ENCODE peak calls at places on chromosomes 6 and 20, in eight cellular contexts. R is A549, Q is OCI-LY7, Y is colonic mucosa, F is adrenal gland, P is left ventricle myocardium inferior, C is MM.1S, G is RWPE1. O is an unnamed sample.

GRCh38 chr20:21241400-21241799 is 61.7 kb upstream of the XRN2 start:
- DNase-seq in R (no peak), Q (no peak), Y (no peak), F (no peak), P (no peak), C (no peak), G (no peak), O (no peak)

GRCh38 chr6:43492673-43493072 is 15.3 kb downstream of the TJAP1 start:
- DNase-seq in R (no peak), Q (no peak), Y (no peak), F (no peak), P (no peak), C (no peak), G (no peak), O (no peak)

GRCh38 chr20:1950836-1951235 is 43.0 kb downstream of the PDYN start:
- DNase-seq in R (no peak), Q (no peak), Y (no peak), F (peak), P (no peak), C (no peak), G (no peak), O (no peak)

GRCh38 chr20:2135018-2135417 is 33.4 kb downstream of the STK35 start:
- DNase-seq in R (no peak), Q (no peak), Y (no peak), F (no peak), P (no peak), C (no peak), G (no peak), O (no peak)

GRCh38 chr20:64041781-64042771 is 6.1 kb downstream of the C20orf204 start:
- DNase-seq in R (no peak), Q (peak), Y (no peak), F (no peak), P (no peak), C (no peak), G (no peak), O (no peak)

GRCh38 chr6:81166770-81167169 is 585.7 kb downstream of the TENT5A start:
- DNase-seq in R (no peak), Q (no peak), Y (no peak), F (no peak), P (no peak), C (no peak), G (no peak), O (no peak)

GRCh38 chr6:168383062-168383854 is 57.7 kb upstream of the SMOC2 start:
- DNase-seq in R (no peak), Q (no peak), Y (no peak), F (no peak), P (no peak), C (no peak), G (no peak), O (no peak)

GRCh38 chr6:134447883-134448387 is 130.0 kb upstream of the SGK1 start:
- DNase-seq in R (no peak), Q (no peak), Y (no peak), F (no peak), P (no peak), C (no peak), G (peak), O (no peak)

GRCh38 chr6:64335195-64335594 is 699.6 kb downstream of the PHF3 start:
- DNase-seq in R (no peak), Q (no peak), Y (no peak), F (no peak), P (no peak), C (no peak), G (no peak), O (no peak)

DNA sequence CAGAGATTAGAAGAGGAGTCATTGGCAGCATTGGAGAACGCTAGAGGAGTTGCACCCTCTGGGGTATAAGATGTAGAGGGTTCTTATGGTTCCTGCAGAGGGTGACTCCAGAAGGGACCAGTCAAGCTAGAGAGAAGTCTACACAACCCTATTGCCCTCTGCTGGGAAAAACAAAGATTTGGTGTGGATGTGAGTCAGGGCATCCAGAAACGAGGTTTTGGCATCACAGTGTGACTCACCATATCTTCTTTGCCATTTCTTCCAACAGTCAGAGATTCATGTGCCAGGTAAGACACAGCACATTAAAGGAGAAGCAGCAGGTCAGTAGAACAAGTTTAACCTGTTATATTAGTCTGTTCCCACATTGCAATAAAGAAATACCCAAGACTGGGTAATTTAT is 598.8 kb downstream of the MAFB start:
- DNase-seq in R (no peak), Q (no peak), Y (no peak), F (no peak), P (no peak), C (no peak), G (no peak), O (no peak)
- TF ChIP-seq CTCF in R (no peak), Q (no peak), Y (no peak), F (no peak), P (no peak), C (no peak), G (no peak), O (no peak)

GRCh38 chr6:132814716-132815570 is 574 bp downstream of the RPS12 start:
- DNase-seq in R (no peak), Q (peak), Y (no peak), F (peak), P (no peak), C (no peak), G (no peak), O (no peak)

GRCh38 chr6:132812756-132813172 is 1.6 kb upstream of the RPS12 start:
- DNase-seq in R (no peak), Q (no peak), Y (no peak), F (no peak), P (no peak), C (peak), G (no peak), O (no peak)

GRCh38 chr6:132811276-132811675 is 3.1 kb upstream of the RPS12 start:
- DNase-seq in R (no peak), Q (no peak), Y (no peak), F (no peak), P (no peak), C (no peak), G (no peak), O (peak)

GRCh38 chr6:132813173-132813856 is 1.1 kb upstream of the RPS12 start:
- DNase-seq in R (peak), Q (peak), Y (peak), F (peak), P (peak), C (peak), G (no peak), O (peak)

GRCh38 chr6:132812255-132812732 is 2.1 kb upstream of the RPS12 start:
- DNase-seq in R (no peak), Q (peak), Y (no peak), F (no peak), P (no peak), C (no peak), G (no peak), O (peak)
- H3K27ac ChIP-seq in R (peak), Q (peak), Y (peak), F (peak), P (peak), C (peak), G (no peak), O (peak)

GRCh38 chr6:139173172-139173571 is 38.3 kb downstream of the HECA start:
- DNase-seq in R (peak), Q (no peak), Y (no peak), F (no peak), P (no peak), C (no peak), G (no peak), O (no peak)
- TF ChIP-seq CTCF in R (no peak), Q (peak), Y (no peak), F (no peak), P (no peak), C (no peak), G (no peak), O (no peak)

DNA sequence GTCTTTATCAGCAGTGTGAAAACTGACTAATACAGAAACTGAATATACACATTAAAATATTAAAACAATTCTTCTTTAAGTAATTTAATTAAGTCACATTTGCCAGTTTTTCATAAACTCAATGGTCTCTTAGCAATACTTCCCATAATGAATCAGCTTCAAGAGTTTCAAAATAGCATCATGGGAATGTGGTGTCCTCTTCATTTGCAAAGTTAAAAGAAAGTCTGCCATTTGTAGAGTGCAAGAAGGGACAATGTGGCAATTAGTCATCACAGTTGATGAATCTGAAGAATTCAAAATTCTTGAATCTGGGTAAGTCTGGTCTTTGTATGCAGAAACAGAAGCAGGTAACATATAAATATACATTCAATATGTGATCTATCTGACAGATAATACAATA is 38.7 kb downstream of the SYNE1 start:
- DNase-seq in R (no peak), Q (no peak), Y (no peak), F (no peak), P (no peak), C (no peak), G (no peak), O (no peak)
- H3K27ac ChIP-seq in R (no peak), Q (no peak), Y (no peak), F (no peak), P (peak), C (no peak), G (no peak), O (no peak)

GRCh38 chr6:98839788-98840361 is 5.5 kb downstream of the POU3F2 start:
- DNase-seq in R (peak), Q (no peak), Y (no peak), F (no peak), P (no peak), C (peak), G (no peak), O (peak)
- TF ChIP-seq CTCF in R (peak), Q (no peak), Y (no peak), F (no peak), P (no peak), C (peak), G (no peak), O (peak)

DNA sequence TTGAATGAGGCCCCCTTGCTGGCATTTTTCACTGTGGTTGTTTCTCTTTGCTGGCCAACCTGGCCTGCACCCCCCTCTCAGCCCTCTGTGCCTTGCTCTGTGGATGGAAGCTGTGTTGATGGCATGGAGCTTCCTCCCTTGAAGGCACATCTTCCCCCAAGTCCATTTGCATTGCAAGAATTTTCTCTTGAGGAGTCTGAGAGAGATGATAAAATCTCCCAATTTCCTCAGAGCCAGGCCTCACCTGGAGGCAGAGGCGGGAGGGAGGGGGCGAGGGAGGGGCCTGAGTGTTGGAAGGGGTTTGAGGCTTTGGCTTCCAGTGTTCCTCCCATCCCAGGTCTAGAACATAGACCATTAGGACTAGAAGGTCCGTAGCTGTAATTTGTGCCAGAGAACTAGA is 175.1 kb downstream of the SCP2D1 start:
- DNase-seq in R (no peak), Q (no peak), Y (no peak), F (no peak), P (no peak), C (no peak), G (no peak), O (no peak)
- H3K27ac ChIP-seq in R (no peak), Q (no peak), Y (no peak), F (no peak), P (no peak), C (no peak), G (no peak), O (no peak)

DNA sequence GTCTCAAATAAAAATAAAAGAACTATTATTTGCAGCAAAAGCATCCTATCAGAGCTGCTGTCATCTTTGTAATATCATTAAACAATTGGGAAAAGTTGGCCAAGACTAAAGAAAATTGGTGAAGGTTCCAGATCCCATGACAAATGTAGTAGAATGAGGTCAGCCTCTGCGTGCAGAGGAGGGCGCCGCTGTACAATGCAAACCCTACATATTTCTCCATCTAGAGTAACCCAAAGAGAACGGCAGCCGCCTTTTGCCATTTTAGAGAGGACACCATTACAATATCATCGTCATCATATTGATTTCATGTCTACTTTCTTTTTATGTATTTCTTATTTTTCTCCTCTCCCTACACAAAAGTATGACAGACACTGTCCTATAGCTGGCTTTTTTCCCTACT is 59.5 kb downstream of the ZMYND8 start:
- DNase-seq in R (peak), Q (no peak), Y (no peak), F (peak), P (no peak), C (no peak), G (no peak), O (no peak)
- TF ChIP-seq CTCF in R (peak), Q (peak), Y (no peak), F (no peak), P (peak), C (no peak), G (no peak), O (no peak)

GRCh38 chr6:144064402-144064830 is 31.0 kb downstream of the SF3B5 start:
- DNase-seq in R (no peak), Q (peak), Y (peak), F (peak), P (peak), C (no peak), G (no peak), O (peak)

GRCh38 chr6:144064831-144065668 is 30.3 kb downstream of the SF3B5 start:
- DNase-seq in R (no peak), Q (peak), Y (peak), F (no peak), P (no peak), C (no peak), G (no peak), O (peak)

GRCh38 chr6:144062757-144063156 is 32.6 kb downstream of the SF3B5 start:
- DNase-seq in R (no peak), Q (peak), Y (no peak), F (no peak), P (no peak), C (no peak), G (no peak), O (no peak)

GRCh38 chr6:144063744-144064401 is 31.5 kb downstream of the SF3B5 start:
- DNase-seq in R (peak), Q (peak), Y (peak), F (peak), P (peak), C (peak), G (peak), O (peak)

GRCh38 chr6:144063246-144063743 is 32.1 kb downstream of the SF3B5 start:
- DNase-seq in R (no peak), Q (peak), Y (peak), F (no peak), P (no peak), C (no peak), G (no peak), O (peak)
- H3K27ac ChIP-seq in R (no peak), Q (no peak), Y (peak), F (peak), P (no peak), C (no peak), G (no peak), O (no peak)

DNA sequence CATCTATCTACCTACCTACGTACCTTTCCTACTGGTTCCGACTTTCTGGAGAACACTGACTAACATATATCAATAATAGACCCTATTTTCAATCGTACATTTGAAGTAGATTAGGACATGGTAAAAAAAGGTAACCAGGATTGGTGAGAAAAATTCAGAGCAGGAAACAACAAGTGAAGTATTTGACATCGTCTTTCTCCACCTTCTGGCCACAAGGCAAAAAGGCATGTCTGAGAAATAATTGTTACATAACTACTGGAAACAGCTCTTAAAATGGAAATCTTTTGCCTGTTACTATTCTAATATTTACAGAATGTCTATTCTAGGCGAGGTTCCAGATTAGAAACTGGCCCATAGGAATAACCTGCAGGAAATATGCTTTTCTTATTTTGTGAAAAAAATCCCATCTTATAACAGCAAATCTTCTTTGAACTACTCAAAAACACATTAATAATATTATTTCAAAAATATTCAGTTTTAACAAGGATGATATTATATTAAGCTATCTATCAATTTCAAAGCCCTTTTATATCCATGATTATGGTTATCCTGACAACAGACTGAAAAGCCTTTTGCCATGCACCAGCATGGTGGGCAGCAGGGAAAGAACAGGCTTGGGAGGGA is 80.8 kb downstream of the RCAN2 start:
- DNase-seq in R (no peak), Q (peak), Y (peak), F (peak), P (no peak), C (peak), G (peak), O (peak)
- TF ChIP-seq CTCF in R (no peak), Q (peak), Y (peak), F (peak), P (peak), C (peak), G (peak), O (peak)

GRCh38 chr20:62697468-62697912 is 11.1 kb upstream of the NTSR1 start:
- DNase-seq in R (no peak), Q (no peak), Y (no peak), F (no peak), P (no peak), C (no peak), G (no peak), O (no peak)
- H3K27ac ChIP-seq in R (no peak), Q (no peak), Y (no peak), F (no peak), P (no peak), C (no peak), G (no peak), O (no peak)